ENCODE peak calls at places on chromosomes 5 and 9, in eight cellular contexts. G is GM23338, N is neural progenitor cell, L is K562, P is mammary epithelial cell, A is IMR-90, S is hepatocyte, Z is PC-3. I is an unnamed sample.

GRCh38 chr5:93582677-93583524 is at the start of gene NR2F1:
- DNase-seq in P (peak; percentile 92), G (peak; percentile 93), A (peak; percentile 99), S (peak; percentile 67), N (peak; percentile 95), L (peak; percentile 79), Z (peak; percentile 98), I (no peak)

GRCh38 chr5:87746891-87747366 is 334.2 kb upstream of the CCNH start:
- DNase-seq in A (no peak), Z (peak; percentile 100), P (peak; percentile 97), L (no peak), N (no peak), G (no peak), S (no peak), I (no peak)

GRCh38 chr5:98839469-98840383 is 66.3 kb downstream of the RGMB start:
- DNase-seq in L (peak; percentile 47), Z (peak; percentile 43), G (peak; percentile 48), S (no peak), N (no peak), P (no peak), A (no peak), I (peak; percentile 9)

GRCh38 chr9:3650994-3651622 is 125.3 kb upstream of the RFX3 start:
- DNase-seq in S (no peak), N (no peak), L (no peak), G (no peak), P (no peak), Z (no peak), A (no peak), I (no peak)

GRCh38 chr9:90013778-90014177 is 409.0 kb downstream of the GADD45G start:
- DNase-seq in P (no peak), N (no peak), S (no peak), A (no peak), G (no peak), Z (no peak), L (no peak), I (no peak)

GRCh38 chr5:167578977-167579700 is 712.3 kb upstream of the WWC1 start:
- DNase-seq in N (no peak), G (no peak), P (no peak), A (peak; percentile 59), Z (no peak), S (no peak), L (no peak), I (no peak)

GRCh38 chr5:125560476-125561225 is 814.2 kb upstream of the ZNF608 start:
- DNase-seq in L (no peak), N (no peak), G (no peak), S (no peak), A (peak; percentile 27), Z (peak; percentile 59), P (no peak), I (no peak)

GRCh38 chr9:21995652-21996275 is 1.2 kb downstream of the CDKN2B-AS1 start:
- DNase-seq in A (peak; percentile 55), L (no peak), P (no peak), N (peak; percentile 76), Z (peak; percentile 24), S (peak; percentile 59), G (peak; percentile 56), I (peak; percentile 71)

GRCh38 chr9:75855509-75855908 is 35.0 kb upstream of the PCSK5 start:
- DNase-seq in P (peak; percentile 16), Z (peak; percentile 16), L (peak; percentile 1), A (peak; percentile 4), G (peak; percentile 71), S (peak; percentile 43), N (peak; percentile 49), I (peak; percentile 46)

GRCh38 chr5:142527234-142527633 is 158.7 kb downstream of the FGF1 start:
- DNase-seq in N (no peak), S (no peak), P (no peak), G (no peak), L (no peak), Z (no peak), A (no peak), I (no peak)

GRCh38 chr5:21685536-21685935 is 1167.6 kb downstream of the CDH12 start:
- DNase-seq in Z (peak; percentile 71), P (peak; percentile 44), S (peak; percentile 6), L (no peak), N (no peak), G (no peak), A (peak; percentile 28), I (no peak)

GRCh38 chr5:120734033-120734432 is 269.9 kb downstream of the PRR16 start:
- DNase-seq in L (no peak), P (no peak), G (peak; percentile 67), N (peak; percentile 23), S (no peak), Z (no peak), A (no peak), I (no peak)

GRCh38 chr9:118459832-118460425 is 755.7 kb downstream of the TLR4 start:
- DNase-seq in P (no peak), A (no peak), S (no peak), Z (no peak), G (no peak), L (no peak), N (no peak), I (no peak)

GRCh38 chr9:3809724-3810123 is 283.9 kb upstream of the RFX3 start:
- DNase-seq in A (peak; percentile 18), P (peak; percentile 89), G (no peak), N (no peak), L (no peak), Z (peak; percentile 79), S (no peak), I (no peak)

GRCh38 chr9:8115570-8115969 is 316.0 kb upstream of the DMAC1 start:
- DNase-seq in A (no peak), G (no peak), S (no peak), Z (no peak), P (no peak), L (no peak), N (no peak), I (no peak)

GRCh38 chr9:91066856-91067255 is 265.2 kb downstream of the SYK start:
- DNase-seq in P (no peak), G (no peak), A (no peak), N (no peak), S (no peak), L (no peak), Z (no peak), I (no peak)

GRCh38 chr5:86640998-86641397 is 23.3 kb downstream of the COX7C start:
- DNase-seq in N (no peak), L (no peak), S (no peak), A (no peak), G (peak; percentile 40), Z (no peak), P (no peak), I (no peak)

GRCh38 chr5:75588666-75589065 is 22.6 kb upstream of the ANKDD1B start:
- DNase-seq in G (peak; percentile 40), A (no peak), P (no peak), N (peak; percentile 76), Z (no peak), L (no peak), S (no peak), I (no peak)

GRCh38 chr9:70168521-70168920 is 90.3 kb upstream of the SMC5 start:
- DNase-seq in A (no peak), L (no peak), Z (no peak), P (no peak), N (no peak), S (no peak), G (no peak), I (no peak)

GRCh38 chr9:136655244-136656225 is 7.2 kb upstream of the EGFL7 start:
- DNase-seq in P (no peak), G (no peak), S (no peak), L (no peak), N (no peak), A (no peak), Z (no peak), I (no peak)

GRCh38 chr5:67255881-67256280 is 59.3 kb upstream of the CD180 start:
- DNase-seq in G (no peak), Z (no peak), A (no peak), S (no peak), N (no peak), P (no peak), L (no peak), I (no peak)

GRCh38 chr9:12554636-12555035 is 138.5 kb upstream of the TYRP1 start:
- DNase-seq in Z (peak; percentile 25), P (no peak), N (peak; percentile 17), S (peak; percentile 40), G (peak; percentile 56), L (no peak), A (peak; percentile 1), I (no peak)

GRCh38 chr5:145204741-145205140 is 630.4 kb downstream of the PRELID2 start:
- DNase-seq in G (no peak), N (no peak), A (no peak), P (no peak), Z (no peak), L (no peak), S (no peak), I (no peak)

GRCh38 chr5:166834246-166834645 is 1457.2 kb upstream of the WWC1 start:
- DNase-seq in A (no peak), Z (no peak), G (no peak), S (no peak), L (no peak), N (no peak), P (no peak), I (no peak)

GRCh38 chr5:72246954-72247442 is 73.0 kb downstream of the MRPS27 start:
- DNase-seq in Z (peak; percentile 63), P (no peak), L (no peak), S (no peak), G (no peak), N (no peak), A (peak; percentile 69), I (no peak)

DNA sequence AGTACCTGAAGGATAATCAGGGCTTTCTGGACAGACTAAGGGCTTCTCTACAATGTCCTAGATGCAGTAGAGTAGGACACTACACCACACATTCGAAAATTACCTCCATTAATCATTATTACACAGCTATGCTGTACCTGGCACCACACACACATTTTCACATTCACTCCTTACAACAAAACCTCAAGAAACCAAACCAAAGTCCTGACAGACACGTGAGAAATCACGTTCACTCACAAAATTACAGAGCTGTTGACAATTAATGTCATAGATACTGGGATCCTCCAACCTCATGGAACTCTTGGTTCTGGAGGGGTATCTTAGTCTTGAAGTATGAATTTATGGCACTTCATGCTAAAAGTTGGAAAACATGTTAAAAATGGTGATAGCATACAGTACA is 16.3 kb downstream of the UBQLN1 start:
- DNase-seq in S (no peak), A (no peak), P (no peak), Z (no peak), L (no peak), N (no peak), G (no peak), I (no peak)
- H4K20me1 ChIP-seq in S (peaks cover 100% of the 10 kb centered on the region), A (peaks cover 91% of the 10 kb centered on the region), P (peaks cover 47% of the 10 kb centered on the region), Z (peaks cover 76% of the 10 kb centered on the region), L (peaks cover 24% of the 10 kb centered on the region), N (peaks cover 88% of the 10 kb centered on the region), G (peaks cover 67% of the 10 kb centered on the region), I (peaks cover 66% of the 10 kb centered on the region)

GRCh38 chr9:130088056-130088455 is 34.4 kb downstream of the GPR107 start:
- DNase-seq in N (no peak), P (no peak), Z (no peak), A (no peak), L (no peak), G (no peak), S (no peak), I (no peak)
- H3K36me3 ChIP-seq in N (peaks cover 9% of the 10 kb centered on the region), P (peaks cover 11% of the 10 kb centered on the region), Z (peaks cover 7% of the 10 kb centered on the region), A (peaks cover 47% of the 10 kb centered on the region), L (peaks cover 59% of the 10 kb centered on the region), G (peaks cover 16% of the 10 kb centered on the region), S (no peaks in the 10 kb centered on the region), I (peaks cover 58% of the 10 kb centered on the region)

GRCh38 chr9:125559894-125560293 is 147.1 kb downstream of the MAPKAP1 start:
- DNase-seq in A (no peak), N (no peak), P (no peak), Z (no peak), L (no peak), S (no peak), G (no peak), I (no peak)
- H4K20me1 ChIP-seq in A (no peaks in the 10 kb centered on the region), N (no peaks in the 10 kb centered on the region), P (no peaks in the 10 kb centered on the region), Z (no peaks in the 10 kb centered on the region), L (no peaks in the 10 kb centered on the region), S (no peaks in the 10 kb centered on the region), G (peaks cover 5% of the 10 kb centered on the region), I (no peaks in the 10 kb centered on the region)

GRCh38 chr5:171400169-171400568 is 12.5 kb downstream of the NPM1 start:
- DNase-seq in A (no peak), P (no peak), S (no peak), Z (no peak), N (no peak), G (no peak), L (no peak), I (no peak)
- H3K36me3 ChIP-seq in A (peaks cover 48% of the 10 kb centered on the region), P (peaks cover 50% of the 10 kb centered on the region), S (peaks cover 15% of the 10 kb centered on the region), Z (peaks cover 72% of the 10 kb centered on the region), N (peaks cover 51% of the 10 kb centered on the region), G (peaks cover 75% of the 10 kb centered on the region), L (peaks cover 75% of the 10 kb centered on the region), I (peaks cover 76% of the 10 kb centered on the region)